ENCODE peak calls at places on chromosomes 12 and 14, in nine cellular contexts. One of them, this sample, is unnamed.

GRCh38 chr14:88333036-88333435 is 10.0 kb upstream of the KCNK10 start:
- DNase-seq in K562: no peak
- DNase-seq in CD8-positive, alpha-beta T cell: no peak
- DNase-seq in breast epithelium: no peak
- DNase-seq in CD8-positive, alpha-beta memory T cell: no peak
- DNase-seq in left ventricle myocardium inferior: no peak
- DNase-seq in CD4-positive, alpha-beta memory T cell: no peak
- DNase-seq in suprapubic skin: no peak
- DNase-seq in lower leg skin: no peak
- DNase-seq in this sample: no peak

GRCh38 chr14:61388976-61389576 is 67.7 kb downstream of the PRKCH start:
- DNase-seq in suprapubic skin: no peak
- DNase-seq in K562: no peak
- DNase-seq in CD8-positive, alpha-beta memory T cell: no peak
- DNase-seq in lower leg skin: no peak
- DNase-seq in CD4-positive, alpha-beta memory T cell: no peak
- DNase-seq in CD8-positive, alpha-beta T cell: no peak
- DNase-seq in breast epithelium: no peak
- DNase-seq in left ventricle myocardium inferior: no peak
- DNase-seq in this sample: no peak

GRCh38 chr12:62694632-62695031 is 228.0 kb downstream of the MON2 start:
- DNase-seq in suprapubic skin: no peak
- DNase-seq in lower leg skin: no peak
- DNase-seq in CD8-positive, alpha-beta memory T cell: no peak
- DNase-seq in left ventricle myocardium inferior: no peak
- DNase-seq in K562: no peak
- DNase-seq in breast epithelium: no peak
- DNase-seq in CD4-positive, alpha-beta memory T cell: no peak
- DNase-seq in CD8-positive, alpha-beta T cell: no peak
- DNase-seq in this sample: no peak

GRCh38 chr14:87975636-87976035 is 17.3 kb downstream of the GALC start:
- DNase-seq in CD8-positive, alpha-beta T cell: no peak
- DNase-seq in CD4-positive, alpha-beta memory T cell: no peak
- DNase-seq in suprapubic skin: no peak
- DNase-seq in CD8-positive, alpha-beta memory T cell: no peak
- DNase-seq in breast epithelium: no peak
- DNase-seq in K562: no peak
- DNase-seq in left ventricle myocardium inferior: no peak
- DNase-seq in lower leg skin: no peak
- DNase-seq in this sample: no peak

GRCh38 chr12:48985475-48985897 is 7.4 kb downstream of the WNT1 start:
- DNase-seq in left ventricle myocardium inferior: peak
- DNase-seq in K562: no peak
- DNase-seq in CD4-positive, alpha-beta memory T cell: no peak
- DNase-seq in lower leg skin: no peak
- DNase-seq in CD8-positive, alpha-beta T cell: no peak
- DNase-seq in CD8-positive, alpha-beta memory T cell: no peak
- DNase-seq in breast epithelium: no peak
- DNase-seq in suprapubic skin: no peak
- DNase-seq in this sample: no peak

GRCh38 chr12:90199008-90199407 is 490.4 kb upstream of the ATP2B1 start:
- DNase-seq in CD4-positive, alpha-beta memory T cell: peak
- DNase-seq in K562: no peak
- DNase-seq in CD8-positive, alpha-beta T cell: no peak
- DNase-seq in left ventricle myocardium inferior: no peak
- DNase-seq in suprapubic skin: no peak
- DNase-seq in lower leg skin: no peak
- DNase-seq in breast epithelium: no peak
- DNase-seq in CD8-positive, alpha-beta memory T cell: no peak
- DNase-seq in this sample: no peak

GRCh38 chr12:66059670-66060069 is 70.9 kb downstream of the LLPH start:
- DNase-seq in CD8-positive, alpha-beta T cell: no peak
- DNase-seq in left ventricle myocardium inferior: no peak
- DNase-seq in suprapubic skin: no peak
- DNase-seq in lower leg skin: no peak
- DNase-seq in K562: no peak
- DNase-seq in CD8-positive, alpha-beta memory T cell: no peak
- DNase-seq in CD4-positive, alpha-beta memory T cell: no peak
- DNase-seq in breast epithelium: no peak
- DNase-seq in this sample: no peak

GRCh38 chr12:18570543-18570942 is 167.3 kb downstream of the PLCZ1 start:
- DNase-seq in left ventricle myocardium inferior: no peak
- DNase-seq in suprapubic skin: no peak
- DNase-seq in K562: no peak
- DNase-seq in lower leg skin: no peak
- DNase-seq in CD4-positive, alpha-beta memory T cell: no peak
- DNase-seq in CD8-positive, alpha-beta memory T cell: no peak
- DNase-seq in breast epithelium: no peak
- DNase-seq in CD8-positive, alpha-beta T cell: no peak
- DNase-seq in this sample: no peak

GRCh38 chr14:33273978-33274377 is 335.3 kb downstream of the NPAS3 start:
- DNase-seq in CD4-positive, alpha-beta memory T cell: no peak
- DNase-seq in CD8-positive, alpha-beta memory T cell: no peak
- DNase-seq in lower leg skin: no peak
- DNase-seq in left ventricle myocardium inferior: no peak
- DNase-seq in CD8-positive, alpha-beta T cell: no peak
- DNase-seq in breast epithelium: no peak
- DNase-seq in suprapubic skin: no peak
- DNase-seq in K562: no peak
- DNase-seq in this sample: no peak

GRCh38 chr14:105197274-105197673 is 16.2 kb upstream of the NUDT14 start:
- DNase-seq in CD8-positive, alpha-beta T cell: no peak
- DNase-seq in left ventricle myocardium inferior: peak
- DNase-seq in breast epithelium: no peak
- DNase-seq in lower leg skin: no peak
- DNase-seq in CD4-positive, alpha-beta memory T cell: no peak
- DNase-seq in K562: no peak
- DNase-seq in suprapubic skin: no peak
- DNase-seq in CD8-positive, alpha-beta memory T cell: no peak
- DNase-seq in this sample: no peak

GRCh38 chr12:98296462-98297079 is 218.8 kb upstream of the TMPO start:
- DNase-seq in lower leg skin: no peak
- DNase-seq in CD4-positive, alpha-beta memory T cell: no peak
- DNase-seq in CD8-positive, alpha-beta T cell: no peak
- DNase-seq in K562: no peak
- DNase-seq in left ventricle myocardium inferior: no peak
- DNase-seq in suprapubic skin: no peak
- DNase-seq in CD8-positive, alpha-beta memory T cell: no peak
- DNase-seq in breast epithelium: no peak
- DNase-seq in this sample: no peak

GRCh38 chr12:98856897-98857540 is 211.9 kb downstream of the APAF1 start:
- DNase-seq in K562: no peak
- DNase-seq in suprapubic skin: no peak
- DNase-seq in lower leg skin: no peak
- DNase-seq in left ventricle myocardium inferior: no peak
- DNase-seq in CD4-positive, alpha-beta memory T cell: no peak
- DNase-seq in CD8-positive, alpha-beta memory T cell: no peak
- DNase-seq in breast epithelium: no peak
- DNase-seq in CD8-positive, alpha-beta T cell: no peak
- DNase-seq in this sample: no peak

GRCh38 chr14:104249092-104249491 is 110.7 kb downstream of the KIF26A start:
- DNase-seq in K562: no peak
- DNase-seq in CD8-positive, alpha-beta T cell: no peak
- DNase-seq in suprapubic skin: peak
- DNase-seq in lower leg skin: no peak
- DNase-seq in left ventricle myocardium inferior: no peak
- DNase-seq in CD4-positive, alpha-beta memory T cell: no peak
- DNase-seq in CD8-positive, alpha-beta memory T cell: no peak
- DNase-seq in breast epithelium: no peak
- DNase-seq in this sample: no peak

GRCh38 chr14:26960049-26960688 is 362.3 kb upstream of the NOVA1 start:
- DNase-seq in lower leg skin: no peak
- DNase-seq in CD8-positive, alpha-beta memory T cell: no peak
- DNase-seq in CD4-positive, alpha-beta memory T cell: no peak
- DNase-seq in left ventricle myocardium inferior: no peak
- DNase-seq in breast epithelium: no peak
- DNase-seq in CD8-positive, alpha-beta T cell: no peak
- DNase-seq in K562: no peak
- DNase-seq in suprapubic skin: no peak
- DNase-seq in this sample: no peak

GRCh38 chr14:27367345-27367744 is 769.5 kb upstream of the NOVA1 start:
- DNase-seq in suprapubic skin: no peak
- DNase-seq in left ventricle myocardium inferior: no peak
- DNase-seq in CD8-positive, alpha-beta T cell: no peak
- DNase-seq in CD8-positive, alpha-beta memory T cell: no peak
- DNase-seq in lower leg skin: no peak
- DNase-seq in CD4-positive, alpha-beta memory T cell: no peak
- DNase-seq in K562: no peak
- DNase-seq in breast epithelium: no peak
- DNase-seq in this sample: no peak

GRCh38 chr14:99575043-99576023 is 28.7 kb downstream of the CCDC85C start:
- DNase-seq in CD8-positive, alpha-beta T cell: no peak
- DNase-seq in suprapubic skin: no peak
- DNase-seq in CD4-positive, alpha-beta memory T cell: no peak
- DNase-seq in breast epithelium: peak
- DNase-seq in lower leg skin: peak
- DNase-seq in K562: peak
- DNase-seq in CD8-positive, alpha-beta memory T cell: no peak
- DNase-seq in left ventricle myocardium inferior: peak
- DNase-seq in this sample: no peak

GRCh38 chr12:114682920-114683708 is 861 bp downstream of the TBX3 start:
- DNase-seq in breast epithelium: no peak
- DNase-seq in CD8-positive, alpha-beta T cell: no peak
- DNase-seq in CD8-positive, alpha-beta memory T cell: no peak
- DNase-seq in CD4-positive, alpha-beta memory T cell: no peak
- DNase-seq in K562: no peak
- DNase-seq in lower leg skin: no peak
- DNase-seq in left ventricle myocardium inferior: no peak
- DNase-seq in suprapubic skin: no peak
- DNase-seq in this sample: no peak
- H3K4me3 ChIP-seq in breast epithelium: peak
- H3K4me3 ChIP-seq in CD8-positive, alpha-beta T cell: peak
- H3K4me3 ChIP-seq in CD8-positive, alpha-beta memory T cell: no peak
- H3K4me3 ChIP-seq in CD4-positive, alpha-beta memory T cell: no peak
- H3K4me3 ChIP-seq in K562: peak
- H3K4me3 ChIP-seq in lower leg skin: peak
- H3K4me3 ChIP-seq in left ventricle myocardium inferior: peak
- H3K4me3 ChIP-seq in suprapubic skin: peak
- H3K4me3 ChIP-seq in this sample: no peak

DNA sequence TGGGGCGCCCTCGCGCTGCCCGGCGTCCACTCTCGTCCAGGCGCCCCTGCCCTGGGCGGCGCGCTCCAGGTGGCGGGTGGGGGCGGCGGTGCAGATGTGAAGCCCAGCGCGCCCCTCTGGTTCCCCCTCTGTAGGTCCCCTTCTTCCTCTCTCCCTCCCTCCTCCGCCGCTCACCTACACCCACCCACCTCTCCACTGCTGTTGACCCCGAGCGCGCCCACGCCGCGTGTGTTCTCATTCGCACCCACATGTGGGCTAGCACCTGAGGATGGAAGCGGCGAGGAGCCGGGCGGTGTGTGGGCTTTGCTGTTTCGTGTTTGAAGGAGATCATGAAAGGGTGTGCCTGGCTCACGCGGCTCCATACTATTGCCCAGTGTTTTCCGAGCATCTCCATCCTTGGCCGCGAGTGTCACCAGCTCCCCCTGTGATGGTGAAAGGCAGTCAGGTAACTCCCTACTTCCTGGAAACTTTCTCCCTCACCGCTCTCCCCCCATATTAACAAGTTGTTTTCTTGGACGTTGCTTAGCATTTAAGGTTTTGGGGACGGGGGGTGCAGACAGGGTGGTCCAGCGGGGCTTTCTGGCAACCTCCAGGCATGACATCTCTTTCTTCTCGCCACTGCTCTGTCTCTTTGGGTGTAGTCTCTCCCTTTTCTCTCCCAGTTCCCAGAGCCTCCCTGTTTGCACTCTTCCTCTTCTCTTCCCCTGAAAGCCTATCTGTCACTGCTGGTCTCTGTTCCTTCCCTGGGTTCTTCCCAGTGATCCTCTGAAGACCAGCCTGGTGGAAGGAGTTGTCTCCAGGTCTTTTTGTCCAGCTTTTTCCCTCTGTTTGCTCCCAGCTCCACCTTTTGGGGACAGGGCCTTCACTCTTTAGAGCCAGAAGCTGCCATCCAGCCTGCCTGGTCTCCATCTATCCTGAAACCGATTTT is 1.6 kb downstream of the CACNA1C start:
- DNase-seq in CD8-positive, alpha-beta memory T cell: no peak
- DNase-seq in CD8-positive, alpha-beta T cell: no peak
- DNase-seq in breast epithelium: no peak
- DNase-seq in K562: no peak
- DNase-seq in lower leg skin: no peak
- DNase-seq in suprapubic skin: no peak
- DNase-seq in CD4-positive, alpha-beta memory T cell: no peak
- DNase-seq in left ventricle myocardium inferior: no peak
- DNase-seq in this sample: no peak
- H3K4me3 ChIP-seq in CD8-positive, alpha-beta memory T cell: no peak
- H3K4me3 ChIP-seq in CD8-positive, alpha-beta T cell: no peak
- H3K4me3 ChIP-seq in breast epithelium: peak
- H3K4me3 ChIP-seq in K562: no peak
- H3K4me3 ChIP-seq in lower leg skin: no peak
- H3K4me3 ChIP-seq in suprapubic skin: peak
- H3K4me3 ChIP-seq in CD4-positive, alpha-beta memory T cell: no peak
- H3K4me3 ChIP-seq in left ventricle myocardium inferior: peak
- H3K4me3 ChIP-seq in this sample: no peak

GRCh38 chr12:75876843-75877587 is 154.6 kb downstream of the PHLDA1 start:
- DNase-seq in CD8-positive, alpha-beta memory T cell: no peak
- DNase-seq in suprapubic skin: no peak
- DNase-seq in K562: no peak
- DNase-seq in breast epithelium: no peak
- DNase-seq in CD8-positive, alpha-beta T cell: no peak
- DNase-seq in lower leg skin: no peak
- DNase-seq in left ventricle myocardium inferior: no peak
- DNase-seq in CD4-positive, alpha-beta memory T cell: no peak
- DNase-seq in this sample: no peak

GRCh38 chr12:75874456-75874855 is 157.1 kb downstream of the PHLDA1 start:
- DNase-seq in CD4-positive, alpha-beta memory T cell: no peak
- DNase-seq in K562: no peak
- DNase-seq in breast epithelium: no peak
- DNase-seq in CD8-positive, alpha-beta T cell: no peak
- DNase-seq in CD8-positive, alpha-beta memory T cell: no peak
- DNase-seq in suprapubic skin: no peak
- DNase-seq in left ventricle myocardium inferior: no peak
- DNase-seq in lower leg skin: no peak
- DNase-seq in this sample: no peak

GRCh38 chr12:75878382-75878720 is 153.2 kb downstream of the PHLDA1 start:
- DNase-seq in CD4-positive, alpha-beta memory T cell: no peak
- DNase-seq in suprapubic skin: no peak
- DNase-seq in CD8-positive, alpha-beta memory T cell: no peak
- DNase-seq in K562: no peak
- DNase-seq in CD8-positive, alpha-beta T cell: no peak
- DNase-seq in left ventricle myocardium inferior: no peak
- DNase-seq in lower leg skin: no peak
- DNase-seq in breast epithelium: no peak
- DNase-seq in this sample: no peak

GRCh38 chr12:75881910-75882309 is 149.7 kb downstream of the PHLDA1 start:
- DNase-seq in CD8-positive, alpha-beta T cell: no peak
- DNase-seq in breast epithelium: no peak
- DNase-seq in left ventricle myocardium inferior: no peak
- DNase-seq in CD4-positive, alpha-beta memory T cell: no peak
- DNase-seq in CD8-positive, alpha-beta memory T cell: no peak
- DNase-seq in suprapubic skin: no peak
- DNase-seq in lower leg skin: no peak
- DNase-seq in K562: no peak
- DNase-seq in this sample: no peak

GRCh38 chr12:75877588-75878381 is 153.8 kb downstream of the PHLDA1 start:
- DNase-seq in lower leg skin: no peak
- DNase-seq in CD8-positive, alpha-beta T cell: no peak
- DNase-seq in breast epithelium: no peak
- DNase-seq in CD8-positive, alpha-beta memory T cell: no peak
- DNase-seq in CD4-positive, alpha-beta memory T cell: no peak
- DNase-seq in left ventricle myocardium inferior: no peak
- DNase-seq in K562: no peak
- DNase-seq in suprapubic skin: no peak
- DNase-seq in this sample: no peak
- H3K4me3 ChIP-seq in lower leg skin: no peak
- H3K4me3 ChIP-seq in CD8-positive, alpha-beta T cell: no peak
- H3K4me3 ChIP-seq in breast epithelium: no peak
- H3K4me3 ChIP-seq in CD8-positive, alpha-beta memory T cell: no peak
- H3K4me3 ChIP-seq in CD4-positive, alpha-beta memory T cell: no peak
- H3K4me3 ChIP-seq in left ventricle myocardium inferior: no peak
- H3K4me3 ChIP-seq in K562: no peak
- H3K4me3 ChIP-seq in suprapubic skin: no peak
- H3K4me3 ChIP-seq in this sample: no peak

GRCh38 chr12:127761880-127762279 is 505.1 kb upstream of the TMEM132C start:
- DNase-seq in lower leg skin: no peak
- DNase-seq in breast epithelium: no peak
- DNase-seq in K562: no peak
- DNase-seq in left ventricle myocardium inferior: no peak
- DNase-seq in CD8-positive, alpha-beta T cell: no peak
- DNase-seq in suprapubic skin: no peak
- DNase-seq in CD8-positive, alpha-beta memory T cell: no peak
- DNase-seq in CD4-positive, alpha-beta memory T cell: no peak
- DNase-seq in this sample: no peak
- H3K4me3 ChIP-seq in lower leg skin: no peak
- H3K4me3 ChIP-seq in breast epithelium: no peak
- H3K4me3 ChIP-seq in K562: no peak
- H3K4me3 ChIP-seq in left ventricle myocardium inferior: no peak
- H3K4me3 ChIP-seq in CD8-positive, alpha-beta T cell: no peak
- H3K4me3 ChIP-seq in suprapubic skin: no peak
- H3K4me3 ChIP-seq in CD8-positive, alpha-beta memory T cell: no peak
- H3K4me3 ChIP-seq in CD4-positive, alpha-beta memory T cell: no peak
- H3K4me3 ChIP-seq in this sample: no peak